ENCODE peak calls at places on chromosomes 12 and 14, in six cellular contexts. One of them, this sample, is unnamed.
A peak's percentile ranks its signal among the peaks of the same experiment; 100 is the strongest.

GRCh38 chr12:105433804-105434203 is 103.3 kb downstream of the C12orf75 start:
- DNase-seq in uterus: no peak
- DNase-seq in H7: no peak
- DNase-seq in HepG2: no peak
- DNase-seq in breast epithelium: no peak
- DNase-seq in MG63: no peak
- DNase-seq in this sample: peak; percentile 68

GRCh38 chr14:76330411-76331327 is 45.3 kb upstream of the ESRRB start:
- DNase-seq in HepG2: no peak
- DNase-seq in breast epithelium: no peak
- DNase-seq in MG63: no peak
- DNase-seq in uterus: no peak
- DNase-seq in H7: peak; percentile 36
- DNase-seq in this sample: no peak

GRCh38 chr12:65778268-65779090 is 45.8 kb upstream of the HMGA2 start:
- DNase-seq in HepG2: no peak
- DNase-seq in H7: no peak
- DNase-seq in MG63: no peak
- DNase-seq in uterus: no peak
- DNase-seq in breast epithelium: no peak
- DNase-seq in this sample: no peak

GRCh38 chr12:94336201-94336915 is 123.3 kb downstream of the CEP83 start:
- DNase-seq in uterus: no peak
- DNase-seq in breast epithelium: no peak
- DNase-seq in HepG2: no peak
- DNase-seq in MG63: no peak
- DNase-seq in H7: no peak
- DNase-seq in this sample: peak; percentile 24

GRCh38 chr14:103576371-103577024 is 13.7 kb downstream of the COA8 start:
- DNase-seq in breast epithelium: peak; percentile 76
- DNase-seq in uterus: peak; percentile 84
- DNase-seq in H7: peak; percentile 77
- DNase-seq in HepG2: no peak
- DNase-seq in MG63: peak; percentile 96
- DNase-seq in this sample: peak; percentile 73

GRCh38 chr12:6226701-6227096 is 26.5 kb downstream of the CD9 start:
- DNase-seq in HepG2: no peak
- DNase-seq in H7: no peak
- DNase-seq in breast epithelium: no peak
- DNase-seq in uterus: peak; percentile 61
- DNase-seq in MG63: no peak
- DNase-seq in this sample: no peak

GRCh38 chr12:121295123-121295745 is 1.3 kb downstream of the CAMKK2 start:
- DNase-seq in MG63: no peak
- DNase-seq in uterus: no peak
- DNase-seq in H7: peak; percentile 65
- DNase-seq in HepG2: peak; percentile 6
- DNase-seq in breast epithelium: no peak
- DNase-seq in this sample: no peak

GRCh38 chr12:102612008-102612407 is 131.6 kb upstream of the IGF1 start:
- DNase-seq in uterus: no peak
- DNase-seq in H7: no peak
- DNase-seq in MG63: no peak
- DNase-seq in breast epithelium: no peak
- DNase-seq in HepG2: no peak
- DNase-seq in this sample: no peak

DNA sequence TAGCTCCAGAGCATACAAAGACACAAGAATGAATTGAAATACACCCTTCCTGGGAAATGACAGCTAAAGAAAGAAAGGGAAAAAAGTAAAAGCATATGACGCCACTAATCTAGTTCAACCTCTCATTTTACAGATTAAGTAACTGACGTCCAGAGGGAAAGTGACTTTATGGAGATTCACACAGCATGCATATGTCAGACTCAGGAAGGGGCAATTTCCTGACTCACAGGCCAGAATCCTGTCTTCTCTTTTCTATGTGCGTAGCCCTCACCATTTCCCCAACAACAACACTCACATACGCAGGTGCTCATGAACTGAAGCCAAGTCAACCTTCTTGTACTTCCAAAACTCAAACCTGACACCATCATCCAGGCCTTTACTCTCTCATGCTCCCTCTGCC is 53.0 kb downstream of the STXBP6 start:
- DNase-seq in uterus: no peak
- DNase-seq in breast epithelium: no peak
- DNase-seq in MG63: no peak
- DNase-seq in H7: no peak
- DNase-seq in HepG2: no peak
- DNase-seq in this sample: no peak
- H3K4me3 ChIP-seq in uterus: no peak overlapping the region
- H3K4me3 ChIP-seq in breast epithelium: no peak overlapping the region
- H3K4me3 ChIP-seq in MG63: no peak overlapping the region
- H3K4me3 ChIP-seq in H7: no peak overlapping the region
- H3K4me3 ChIP-seq in HepG2: no peak overlapping the region
- H3K4me3 ChIP-seq in this sample: no peak overlapping the region

GRCh38 chr14:67317822-67318221 is 41.8 kb downstream of the ATP6V1D start:
- DNase-seq in breast epithelium: no peak
- DNase-seq in HepG2: no peak
- DNase-seq in uterus: no peak
- DNase-seq in MG63: no peak
- DNase-seq in H7: no peak
- DNase-seq in this sample: no peak
- H3K36me3 ChIP-seq in breast epithelium: no peaks in the 10 kb centered on the region
- H3K36me3 ChIP-seq in HepG2: peaks cover 7% of the 10 kb centered on the region
- H3K36me3 ChIP-seq in uterus: no peaks in the 10 kb centered on the region
- H3K36me3 ChIP-seq in MG63: peaks cover 4% of the 10 kb centered on the region
- H3K36me3 ChIP-seq in H7: peaks cover 2% of the 10 kb centered on the region
- H3K36me3 ChIP-seq in this sample: peaks cover 14% of the 10 kb centered on the region

DNA sequence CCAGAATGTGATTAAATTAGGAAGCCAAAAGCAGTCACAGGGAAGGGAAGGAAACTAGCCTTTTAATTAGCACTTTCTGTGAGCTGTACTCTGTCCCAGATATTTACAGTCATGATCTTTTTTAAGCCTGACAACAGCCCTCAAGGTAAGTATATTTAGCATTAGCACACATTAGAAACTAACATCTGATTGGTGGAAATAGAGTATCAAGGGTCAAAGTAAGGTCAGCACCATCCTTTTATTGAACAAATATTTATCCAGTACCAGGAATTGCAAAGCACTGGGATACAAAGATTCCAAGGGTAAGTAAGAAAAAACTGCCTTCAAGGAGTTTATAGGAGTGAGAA is 28.2 kb downstream of the RPGRIP1 start:
- DNase-seq in uterus: no peak
- DNase-seq in HepG2: peak; percentile 89
- DNase-seq in breast epithelium: no peak
- DNase-seq in H7: no peak
- DNase-seq in MG63: no peak
- DNase-seq in this sample: no peak
- H3K4me3 ChIP-seq in uterus: no peak overlapping the region
- H3K4me3 ChIP-seq in HepG2: peak overlapping the region; percentile 59
- H3K4me3 ChIP-seq in breast epithelium: no peak overlapping the region
- H3K4me3 ChIP-seq in H7: peak overlapping the region; percentile 32
- H3K4me3 ChIP-seq in MG63: no peak overlapping the region
- H3K4me3 ChIP-seq in this sample: peak overlapping the region; percentile 46

GRCh38 chr14:58258156-58258555 is 13.5 kb downstream of the PSMA3 start:
- DNase-seq in MG63: no peak
- DNase-seq in breast epithelium: no peak
- DNase-seq in uterus: no peak
- DNase-seq in H7: no peak
- DNase-seq in HepG2: no peak
- DNase-seq in this sample: no peak
- H3K36me3 ChIP-seq in MG63: peaks cover 43% of the 10 kb centered on the region
- H3K36me3 ChIP-seq in breast epithelium: no peaks in the 10 kb centered on the region
- H3K36me3 ChIP-seq in uterus: no peaks in the 10 kb centered on the region
- H3K36me3 ChIP-seq in H7: peaks cover 25% of the 10 kb centered on the region
- H3K36me3 ChIP-seq in HepG2: peaks cover 72% of the 10 kb centered on the region
- H3K36me3 ChIP-seq in this sample: peaks cover 67% of the 10 kb centered on the region

DNA sequence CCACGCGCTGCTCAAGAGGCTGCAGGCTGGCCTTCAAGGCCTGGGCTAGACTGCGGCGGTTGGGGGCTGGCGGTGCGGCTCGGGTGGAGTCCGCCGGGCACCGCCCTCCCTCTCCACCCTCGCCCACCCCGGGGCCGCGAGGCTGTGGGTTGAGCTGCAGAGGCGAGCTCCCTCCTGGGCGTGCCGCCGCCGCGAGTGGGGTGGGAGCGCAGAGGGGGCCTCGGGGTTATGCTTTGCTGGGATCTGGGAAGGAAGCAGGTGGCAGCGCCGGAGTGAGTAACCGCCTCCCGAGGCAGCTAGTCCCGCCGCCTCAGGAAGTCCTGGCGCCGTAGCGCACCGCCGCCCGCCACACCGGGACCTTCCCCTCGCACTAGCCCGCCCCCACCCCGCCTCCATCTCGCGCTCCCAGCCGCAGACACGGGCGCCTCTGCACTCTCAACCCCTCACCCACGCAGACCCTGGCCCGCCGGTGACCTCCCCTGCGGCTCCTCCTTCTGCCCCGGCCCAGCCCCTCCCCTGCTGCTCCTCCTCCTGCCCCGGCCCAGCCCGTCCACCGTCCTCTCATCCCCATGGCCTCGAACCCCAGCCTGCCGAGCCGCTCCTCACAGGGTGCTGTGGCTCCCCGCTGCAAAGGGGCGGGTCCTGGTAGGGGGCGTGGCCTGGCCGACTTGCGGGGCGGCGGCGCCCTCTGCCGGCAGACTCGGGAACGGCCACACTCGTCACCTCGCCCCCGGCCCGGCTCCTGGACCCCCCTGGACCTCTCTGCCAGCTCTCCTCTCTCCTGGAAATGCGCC is 16.6 kb downstream of the TAMALIN start:
- DNase-seq in breast epithelium: peak; percentile 90
- DNase-seq in H7: peak; percentile 99
- DNase-seq in MG63: peak; percentile 75
- DNase-seq in uterus: peak; percentile 87
- DNase-seq in HepG2: peak; percentile 59
- DNase-seq in this sample: peak; percentile 49
- H3K4me3 ChIP-seq in breast epithelium: peak overlapping the region; percentile 41
- H3K4me3 ChIP-seq in H7: peak overlapping the region; percentile 53
- H3K4me3 ChIP-seq in MG63: peak overlapping the region; percentile 49
- H3K4me3 ChIP-seq in uterus: peak overlapping the region; percentile 56
- H3K4me3 ChIP-seq in HepG2: peak overlapping the region; percentile 57
- H3K4me3 ChIP-seq in this sample: peak overlapping the region; percentile 52

GRCh38 chr12:130799051-130799450 is 40.0 kb downstream of the STX2 start:
- DNase-seq in HepG2: no peak
- DNase-seq in breast epithelium: no peak
- DNase-seq in H7: no peak
- DNase-seq in MG63: no peak
- DNase-seq in uterus: no peak
- DNase-seq in this sample: no peak

GRCh38 chr12:130791699-130792098 is 47.4 kb downstream of the STX2 start:
- DNase-seq in H7: no peak
- DNase-seq in breast epithelium: no peak
- DNase-seq in HepG2: no peak
- DNase-seq in uterus: no peak
- DNase-seq in MG63: no peak
- DNase-seq in this sample: no peak

GRCh38 chr12:130796985-130797686 is 41.9 kb downstream of the STX2 start:
- DNase-seq in MG63: no peak
- DNase-seq in uterus: no peak
- DNase-seq in breast epithelium: no peak
- DNase-seq in HepG2: no peak
- DNase-seq in H7: no peak
- DNase-seq in this sample: no peak

GRCh38 chr12:130792926-130793849 is 45.9 kb downstream of the STX2 start:
- DNase-seq in HepG2: no peak
- DNase-seq in H7: no peak
- DNase-seq in MG63: no peak
- DNase-seq in breast epithelium: no peak
- DNase-seq in uterus: no peak
- DNase-seq in this sample: no peak

DNA sequence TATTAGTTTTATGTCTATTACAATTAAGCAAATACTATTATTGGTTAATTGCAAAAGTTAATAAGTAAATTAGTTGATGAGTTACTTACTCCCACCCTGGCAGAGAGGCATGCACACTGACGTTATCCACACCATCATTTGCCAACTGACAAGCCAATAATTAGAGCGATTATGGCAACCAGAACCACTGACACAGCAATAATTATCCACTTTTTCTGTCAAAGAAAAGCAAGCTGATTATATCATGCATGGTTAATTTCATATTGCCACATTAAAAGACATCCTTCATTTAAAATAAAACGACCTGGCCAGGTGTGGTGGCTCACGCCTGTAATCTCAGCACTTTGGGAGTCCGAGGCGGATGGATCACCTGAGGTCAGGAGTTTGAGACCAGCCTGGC is 43.1 kb downstream of the STX2 start:
- DNase-seq in uterus: no peak
- DNase-seq in MG63: no peak
- DNase-seq in breast epithelium: no peak
- DNase-seq in H7: no peak
- DNase-seq in HepG2: no peak
- DNase-seq in this sample: no peak
- H3K36me3 ChIP-seq in uterus: no peaks in the 10 kb centered on the region
- H3K36me3 ChIP-seq in MG63: peaks cover 38% of the 10 kb centered on the region
- H3K36me3 ChIP-seq in breast epithelium: no peaks in the 10 kb centered on the region
- H3K36me3 ChIP-seq in H7: peaks cover 3% of the 10 kb centered on the region
- H3K36me3 ChIP-seq in HepG2: peaks cover 48% of the 10 kb centered on the region
- H3K36me3 ChIP-seq in this sample: peaks cover 36% of the 10 kb centered on the region

DNA sequence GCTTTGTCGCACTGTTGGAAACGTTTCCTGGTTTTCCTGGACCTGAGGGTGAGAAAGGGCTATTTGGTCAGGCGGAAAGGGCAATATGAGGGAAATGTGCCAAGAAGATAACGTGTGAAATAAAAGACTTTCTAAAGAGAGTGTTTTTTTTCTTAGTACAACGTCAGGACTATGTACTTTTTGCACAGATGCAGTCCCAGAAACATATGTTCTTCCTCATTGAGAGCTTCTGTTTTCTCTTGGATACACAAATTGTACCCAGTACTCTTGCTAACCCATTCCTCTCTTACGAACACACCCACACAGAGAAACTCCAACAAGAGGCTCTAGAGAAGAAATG is 669 bp upstream of the PKP2 start:
- DNase-seq in breast epithelium: no peak
- DNase-seq in MG63: no peak
- DNase-seq in H7: no peak
- DNase-seq in uterus: no peak
- DNase-seq in HepG2: no peak
- DNase-seq in this sample: no peak
- H3K4me3 ChIP-seq in breast epithelium: peak overlapping the region; percentile 62
- H3K4me3 ChIP-seq in MG63: peak overlapping the region; percentile 58
- H3K4me3 ChIP-seq in H7: peak overlapping the region; percentile 67
- H3K4me3 ChIP-seq in uterus: peak overlapping the region; percentile 52
- H3K4me3 ChIP-seq in HepG2: peak overlapping the region; percentile 78
- H3K4me3 ChIP-seq in this sample: peak overlapping the region; percentile 58

GRCh38 chr14:74784634-74785033 is 21.5 kb downstream of the YLPM1 start:
- DNase-seq in uterus: no peak
- DNase-seq in MG63: no peak
- DNase-seq in HepG2: no peak
- DNase-seq in breast epithelium: no peak
- DNase-seq in H7: no peak
- DNase-seq in this sample: no peak
- H3K36me3 ChIP-seq in uterus: no peaks in the 10 kb centered on the region
- H3K36me3 ChIP-seq in MG63: peaks cover 11% of the 10 kb centered on the region
- H3K36me3 ChIP-seq in HepG2: peaks cover 83% of the 10 kb centered on the region
- H3K36me3 ChIP-seq in breast epithelium: peaks cover 17% of the 10 kb centered on the region
- H3K36me3 ChIP-seq in H7: peaks cover 22% of the 10 kb centered on the region
- H3K36me3 ChIP-seq in this sample: peaks cover 23% of the 10 kb centered on the region